ENCODE peak calls at places on chromosomes 6 and 20, in four cellular contexts. M is body of pancreas, L is H1, N is prostate gland. W is an unnamed sample.

GRCh38 chr6:88984152-88984551 is 20.7 kb upstream of the RNGTT start:
- DNase-seq in M (no peak), L (no peak), N (no peak), W (no peak)

GRCh38 chr6:105199711-105200110 is 19.9 kb upstream of the POPDC3 start:
- DNase-seq in M (no peak), L (no peak), N (no peak), W (no peak)

GRCh38 chr6:90846824-90847223 is 260.0 kb upstream of the MAP3K7 start:
- DNase-seq in M (no peak), L (no peak), N (no peak), W (no peak)

GRCh38 chr6:106858653-106859092 is 115.9 kb downstream of the CD24 start:
- DNase-seq in M (no peak), L (no peak), N (no peak), W (no peak)

GRCh38 chr6:37125779-37126553 is 44.0 kb upstream of the PIM1 start:
- DNase-seq in M (no peak), L (peak), N (no peak), W (no peak)

GRCh38 chr6:24761193-24761835 is 13.4 kb upstream of the GMNN start:
- DNase-seq in M (no peak), L (no peak), N (no peak), W (no peak)

GRCh38 chr6:34489229-34489805 is 23.4 kb downstream of the PACSIN1 start:
- DNase-seq in M (no peak), L (no peak), N (no peak), W (no peak)

GRCh38 chr6:23013776-23014175 is 444.4 kb downstream of the HDGFL1 start:
- DNase-seq in M (no peak), L (no peak), N (no peak), W (no peak)

GRCh38 chr6:166056637-166057036 is 111.0 kb downstream of the TBXT start:
- DNase-seq in M (no peak), L (no peak), N (no peak), W (no peak)

GRCh38 chr6:106591111-106591825 is 38.0 kb downstream of the RTN4IP1 start:
- DNase-seq in M (no peak), L (no peak), N (no peak), W (no peak)

GRCh38 chr6:170100046-170100445 is 190.8 kb downstream of the DLL1 start:
- DNase-seq in M (peak), L (no peak), N (no peak), W (peak)

GRCh38 chr20:47713941-47714450 is 71.3 kb downstream of the SULF2 start:
- DNase-seq in M (no peak), L (no peak), N (no peak), W (no peak)

GRCh38 chr6:10412948-10413849 is 1.7 kb downstream of the TFAP2A start:
- DNase-seq in M (peak), L (no peak), N (peak), W (peak)

GRCh38 chr20:16553684-16554083 is 19.6 kb downstream of the KIF16B start:
- DNase-seq in M (no peak), L (no peak), N (no peak), W (no peak)

GRCh38 chr6:54801669-54802068 is 44.9 kb upstream of the FAM83B start:
- DNase-seq in M (no peak), L (no peak), N (no peak), W (no peak)

GRCh38 chr20:48769111-48769879 is 58.5 kb downstream of the PREX1 start:
- DNase-seq in M (no peak), L (no peak), N (no peak), W (no peak)

DNA sequence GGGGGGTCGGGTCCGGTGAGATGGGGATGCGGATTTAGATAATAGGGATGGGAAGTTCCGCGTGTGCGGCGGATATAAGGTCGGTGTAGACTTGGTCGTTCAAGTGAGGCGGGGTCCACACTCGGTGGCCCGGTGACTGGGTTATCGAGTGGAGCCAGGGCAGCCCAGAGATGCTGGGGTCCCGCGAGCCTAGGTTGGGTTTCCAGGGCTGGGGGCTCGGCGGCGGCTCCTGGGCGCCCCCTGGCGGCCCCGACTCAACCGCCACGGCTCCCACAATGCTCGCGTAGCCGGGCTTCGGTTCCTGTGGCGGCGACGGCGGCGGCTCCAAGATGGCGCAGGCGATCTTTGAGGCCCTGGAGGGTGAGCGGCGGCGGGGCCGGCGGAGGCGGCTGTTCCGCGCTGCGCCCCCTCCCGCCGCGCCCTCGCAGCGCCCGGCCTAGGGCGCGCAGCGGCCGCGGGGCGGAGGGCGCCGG is at the start of gene ZNF341:
- DNase-seq in M (peak), L (no peak), N (peak), W (no peak)
- TF ChIP-seq POLR2A in M (no peak), L (peak), N (no peak), W (no peak)

GRCh38 chr6:125002090-125002741 is 40.0 kb downstream of the RNF217 start:
- DNase-seq in M (no peak), L (no peak), N (no peak), W (no peak)
- H3K27ac ChIP-seq in M (no peak), L (no peak), N (no peak), W (no peak)

GRCh38 chr20:44489223-44489622 is 13.5 kb downstream of the TTPAL start:
- DNase-seq in M (no peak), L (no peak), N (no peak), W (no peak)

GRCh38 chr20:44494681-44495080 is 19.0 kb downstream of the TTPAL start:
- DNase-seq in M (no peak), L (no peak), N (no peak), W (no peak)

GRCh38 chr20:44494266-44494665 is 18.6 kb downstream of the TTPAL start:
- DNase-seq in M (no peak), L (no peak), N (no peak), W (no peak)

GRCh38 chr20:44489931-44490330 is 14.3 kb downstream of the TTPAL start:
- DNase-seq in M (no peak), L (no peak), N (no peak), W (no peak)

DNA sequence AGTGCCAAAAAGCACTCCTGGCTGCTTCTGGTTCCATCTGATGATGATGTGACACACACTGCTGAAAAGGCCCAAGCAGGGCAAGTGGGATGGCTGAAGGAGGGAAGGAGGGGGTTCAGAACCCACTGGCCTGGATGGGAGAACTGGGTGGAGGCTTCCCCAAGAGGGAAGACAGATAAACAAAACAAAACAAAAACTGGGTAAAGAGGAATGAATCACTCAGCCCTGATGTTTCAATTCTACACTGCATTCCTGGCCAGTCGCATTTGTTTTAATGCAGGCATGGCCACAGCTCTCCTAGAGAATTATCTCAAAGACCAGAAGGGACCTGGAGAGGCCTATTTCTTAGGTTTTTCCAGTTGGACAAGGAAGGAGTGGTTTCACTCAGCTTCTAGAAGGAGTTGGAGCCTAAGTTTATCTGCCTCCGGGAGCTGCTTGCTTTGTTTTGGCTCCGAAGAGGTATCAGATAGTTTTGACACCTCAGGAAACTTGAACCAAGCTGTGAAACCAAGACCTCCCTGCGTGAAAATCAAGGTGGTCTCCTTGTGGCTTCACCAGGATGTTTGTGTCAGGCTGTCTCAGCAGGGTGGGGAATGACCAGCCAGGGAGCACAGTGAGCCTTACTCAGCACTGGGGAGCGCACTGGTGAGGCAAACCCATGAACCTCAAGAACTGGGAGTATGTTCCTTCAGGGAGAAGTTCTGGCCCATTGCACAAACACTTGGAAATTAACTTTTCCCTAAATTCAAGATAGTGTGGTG is 16.1 kb downstream of the TTPAL start:
- DNase-seq in M (no peak), L (no peak), N (no peak), W (no peak)
- TF ChIP-seq POLR2A in M (no peak), L (no peak), N (no peak), W (no peak)

DNA sequence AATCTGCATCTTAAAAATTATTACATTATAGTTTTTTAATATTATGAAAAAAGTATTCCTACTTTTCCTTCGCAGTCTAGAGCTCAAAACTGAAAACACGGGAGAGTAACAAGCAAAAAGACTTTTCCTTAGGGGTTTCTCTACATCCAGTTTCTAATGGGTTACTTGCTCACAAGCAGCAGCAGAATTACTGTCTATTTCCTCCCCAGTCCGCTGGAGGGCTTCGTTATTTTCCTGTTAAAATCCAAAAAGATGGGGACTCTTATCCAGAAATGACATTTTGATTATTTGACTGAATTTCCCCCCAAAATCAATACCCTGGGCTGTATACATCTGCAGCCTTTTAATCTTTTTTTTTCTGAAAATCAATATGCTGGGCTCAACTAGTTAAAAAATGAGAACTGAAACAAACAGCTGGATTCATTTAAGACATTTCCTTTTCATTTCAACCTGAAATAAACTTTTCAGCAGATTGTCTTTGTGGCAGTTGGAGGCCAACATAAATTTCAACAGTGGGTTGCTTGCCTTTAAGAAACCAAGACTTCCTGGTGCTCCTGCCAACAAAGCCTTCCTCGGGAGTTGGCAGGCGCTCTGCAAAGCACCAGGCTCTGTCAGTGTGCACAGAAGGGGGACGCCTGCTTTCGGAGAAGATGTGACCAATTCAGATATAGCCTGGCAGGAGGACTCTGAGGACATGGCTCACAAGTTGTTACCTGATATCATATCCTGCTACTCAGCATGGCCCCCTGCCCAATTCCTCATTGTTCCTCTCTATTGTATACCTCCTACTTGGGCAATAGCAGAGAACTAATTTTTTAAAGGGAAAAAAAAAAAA is 204.7 kb upstream of the ARG1 start:
- DNase-seq in M (peak), L (no peak), N (peak), W (no peak)
- H3K27ac ChIP-seq in M (no peak), L (no peak), N (peak), W (no peak)

GRCh38 chr6:144063744-144064401 is 31.5 kb downstream of the SF3B5 start:
- DNase-seq in M (peak), L (no peak), N (peak), W (no peak)
- TF ChIP-seq POLR2A in M (peak), L (peak), N (peak), W (no peak)

GRCh38 chr6:136990754-136991153 is 54.0 kb downstream of the IL20RA start:
- DNase-seq in M (no peak), L (no peak), N (no peak), W (no peak)

GRCh38 chr6:136992113-136992512 is 52.7 kb downstream of the IL20RA start:
- DNase-seq in M (no peak), L (no peak), N (no peak), W (no peak)

GRCh38 chr6:136991614-136992013 is 53.2 kb downstream of the IL20RA start:
- DNase-seq in M (no peak), L (no peak), N (no peak), W (no peak)

GRCh38 chr6:136987526-136987925 is 57.2 kb downstream of the IL20RA start:
- DNase-seq in M (no peak), L (no peak), N (no peak), W (no peak)

DNA sequence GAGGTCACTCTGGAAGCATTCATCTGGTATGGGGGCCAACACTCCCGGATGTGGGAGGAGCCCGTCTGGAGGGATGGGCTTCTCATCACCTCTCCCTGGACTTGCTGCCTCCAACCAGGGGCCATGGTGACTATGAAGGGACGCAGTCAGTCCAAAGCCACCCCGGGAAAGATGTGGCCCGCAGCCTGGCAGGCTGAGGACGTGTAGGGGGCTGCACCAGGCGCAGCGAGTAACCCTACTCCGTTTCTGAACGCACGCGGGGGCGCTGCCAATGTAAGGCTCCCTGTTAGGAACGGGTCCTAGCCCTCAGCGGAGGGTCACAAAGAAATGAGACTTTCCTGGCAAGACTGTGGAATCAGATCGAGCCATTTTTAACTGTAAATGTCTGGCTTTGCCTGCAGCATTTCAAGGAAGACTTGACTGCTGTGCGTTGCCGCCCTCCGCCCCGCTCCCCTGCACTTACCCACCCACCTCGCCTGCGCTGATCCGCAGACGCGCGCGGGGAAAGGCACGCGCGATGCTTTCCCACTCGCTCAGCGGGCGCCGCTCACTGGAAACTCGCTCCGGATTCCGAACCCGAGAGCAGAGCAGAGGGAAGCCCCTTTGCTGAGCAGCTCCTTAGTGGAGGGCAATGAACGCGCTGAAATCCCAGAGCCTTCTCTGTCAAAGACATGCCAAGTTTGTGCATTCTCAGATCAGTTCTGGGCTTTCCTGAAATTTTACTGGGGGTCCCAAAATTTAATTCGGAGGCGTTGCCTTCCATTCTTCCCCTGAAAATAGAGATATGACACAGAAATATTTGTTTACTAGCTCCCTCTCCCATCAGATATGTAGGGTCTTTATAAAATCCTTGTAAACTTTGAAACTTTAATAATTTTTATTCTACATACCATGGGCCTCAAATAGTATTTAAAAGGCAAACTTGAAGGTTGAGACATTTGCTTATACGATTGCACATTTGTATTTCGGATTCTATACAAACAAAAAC is 54.9 kb downstream of the IL20RA start:
- DNase-seq in M (peak), L (peak), N (no peak), W (no peak)
- H3K27ac ChIP-seq in M (no peak), L (no peak), N (no peak), W (no peak)

GRCh38 chr6:150710236-150710635 is 110.6 kb downstream of the PLEKHG1 start:
- DNase-seq in M (no peak), L (no peak), N (no peak), W (no peak)

GRCh38 chr6:150702675-150703074 is 103.0 kb downstream of the PLEKHG1 start:
- DNase-seq in M (no peak), L (no peak), N (no peak), W (no peak)

GRCh38 chr6:150705392-150705791 is 105.7 kb downstream of the PLEKHG1 start:
- DNase-seq in M (no peak), L (no peak), N (no peak), W (no peak)

DNA sequence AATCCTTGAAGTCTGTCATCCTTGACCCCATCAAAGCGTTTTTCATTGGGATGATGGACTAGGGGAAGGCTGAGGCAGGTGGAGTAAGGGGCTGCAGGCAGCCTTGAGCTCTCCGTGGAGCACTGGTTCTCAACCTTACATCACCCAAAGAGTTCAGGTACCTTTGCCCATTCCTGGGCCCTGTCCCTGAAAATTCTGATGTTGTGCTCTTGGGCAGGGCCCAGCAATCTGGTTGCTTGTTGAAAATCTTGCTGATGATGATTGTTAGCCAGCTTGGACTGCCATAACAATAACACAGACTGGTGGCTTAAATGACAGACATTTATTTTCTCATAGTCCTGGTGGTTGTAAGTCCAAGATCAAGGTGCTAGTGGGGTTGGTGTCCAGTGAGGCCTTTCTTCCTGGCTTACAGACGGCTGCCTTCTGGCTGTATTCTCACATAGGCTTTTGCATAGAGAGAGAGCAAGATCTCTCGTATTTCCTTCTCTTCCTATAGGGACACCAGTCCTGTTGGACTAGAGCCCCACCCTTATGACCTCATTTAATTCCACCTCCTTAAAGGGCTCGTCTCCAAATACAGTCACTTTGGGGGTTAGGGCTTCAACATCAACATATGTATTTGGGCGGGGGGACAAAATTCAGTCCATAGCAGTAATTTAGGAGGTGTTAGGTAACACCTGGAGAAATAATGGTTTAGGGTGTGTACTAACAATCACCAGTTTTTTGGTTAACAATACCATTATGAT is 104.9 kb downstream of the PLEKHG1 start:
- DNase-seq in M (no peak), L (no peak), N (no peak), W (no peak)
- TF ChIP-seq POLR2A in M (no peak), L (no peak), N (no peak), W (no peak)

W was measured in vagina.